ENCODE peak calls at places on chromosomes 5 and 9, in six cellular contexts. T is H1, U is GM12878, E is GM12891, L is HepG2, J is K562. H is an unnamed sample.

GRCh38 chr5:24714757-24715156 is 70.0 kb upstream of the CDH10 start:
- DNase-seq in T (no peak), U (no peak), E (no peak), L (no peak), J (no peak), H (no peak)

GRCh38 chr5:9439651-9440292 is 106.1 kb downstream of the SEMA5A start:
- DNase-seq in T (no peak), U (no peak), E (no peak), L (no peak), J (no peak), H (no peak)

GRCh38 chr5:139451176-139451575 is 11.4 kb downstream of the ECSCR start:
- DNase-seq in T (no peak), U (no peak), E (no peak), L (no peak), J (no peak), H (no peak)

GRCh38 chr5:147507480-147508126 is 2.3 kb downstream of the DPYSL3 start:
- DNase-seq in T (no peak), U (no peak), E (no peak), L (no peak), J (no peak), H (no peak)

GRCh38 chr9:113350937-113351336 is 1.6 kb downstream of the BSPRY start:
- DNase-seq in T (no peak), U (peak; percentile 35), E (no peak), L (no peak), J (no peak), H (no peak)

GRCh38 chr9:91207889-91208651 is 153.6 kb downstream of the AUH start:
- DNase-seq in T (no peak), U (peak; percentile 87), E (no peak), L (peak; percentile 88), J (no peak), H (no peak)

GRCh38 chr9:8800196-8800595 is 1000.6 kb upstream of the DMAC1 start:
- DNase-seq in T (no peak), U (no peak), E (no peak), L (no peak), J (no peak), H (no peak)

GRCh38 chr5:171444582-171444981 is 25.1 kb downstream of the FGF18 start:
- DNase-seq in T (no peak), U (no peak), E (no peak), L (no peak), J (no peak), H (no peak)

GRCh38 chr5:50302815-50303490 is 138.1 kb downstream of the EMB start:
- DNase-seq in T (no peak), U (no peak), E (no peak), L (no peak), J (no peak), H (no peak)

GRCh38 chr5:128736567-128736966 is 198.5 kb upstream of the FBN2 start:
- DNase-seq in T (no peak), U (no peak), E (no peak), L (no peak), J (no peak), H (no peak)

GRCh38 chr9:93730213-93730612 is 153.8 kb downstream of the PHF2 start:
- DNase-seq in T (no peak), U (no peak), E (no peak), L (no peak), J (no peak), H (no peak)

GRCh38 chr5:158883502-158883901 is 216.2 kb downstream of the EBF1 start:
- DNase-seq in T (no peak), U (no peak), E (no peak), L (no peak), J (no peak), H (no peak)

DNA sequence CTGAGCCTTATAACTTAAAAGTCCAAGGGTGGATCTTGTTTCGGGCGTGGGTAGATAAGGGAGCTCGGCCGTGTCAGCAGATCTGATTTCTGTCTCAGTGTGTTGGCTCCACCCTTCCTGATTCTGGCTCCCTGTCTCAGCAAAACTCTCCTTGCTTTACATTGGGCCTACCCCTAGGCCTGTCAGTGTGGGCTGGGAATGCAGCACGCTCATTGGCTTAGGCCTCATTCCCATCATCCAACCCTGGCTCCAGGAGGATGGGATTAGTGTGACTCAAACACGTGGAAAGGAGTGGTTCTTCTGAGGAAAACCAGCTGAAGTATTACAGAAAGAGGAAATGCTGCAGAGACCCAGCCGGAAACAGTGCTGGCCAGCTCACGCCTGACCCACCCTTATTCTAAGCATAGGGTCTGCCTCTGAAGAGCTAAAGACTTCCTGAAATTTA is 59.9 kb downstream of the ZFAND5 start:
- DNase-seq in T (peak; percentile 13), U (no peak), E (no peak), L (peak; percentile 6), J (peak; percentile 9), H (peak; percentile 15)
- TF ChIP-seq POLR2A in T (no peak), U (no peak), E (no peak), L (no peak), J (no peak), H (no peak)

GRCh38 chr9:109314011-109314531 is 6.8 kb downstream of the EPB41L4B start:
- DNase-seq in T (no peak), U (no peak), E (no peak), L (peak; percentile 68), J (no peak), H (no peak)

GRCh38 chr9:109317311-109317978 is 3.4 kb downstream of the EPB41L4B start:
- DNase-seq in T (no peak), U (no peak), E (no peak), L (no peak), J (no peak), H (no peak)

GRCh38 chr9:109317979-109318671 is 2.7 kb downstream of the EPB41L4B start:
- DNase-seq in T (peak; percentile 44), U (no peak), E (no peak), L (no peak), J (no peak), H (no peak)

GRCh38 chr9:109315480-109315879 is 5.4 kb downstream of the EPB41L4B start:
- DNase-seq in T (no peak), U (no peak), E (no peak), L (no peak), J (no peak), H (no peak)

GRCh38 chr9:109315889-109316640 is 4.8 kb downstream of the EPB41L4B start:
- DNase-seq in T (no peak), U (no peak), E (no peak), L (peak; percentile 34), J (no peak), H (no peak)
- TF ChIP-seq TAF1 in T (no peak), U (no peak), E (no peak), L (no peak), J (no peak), H (no peak)

GRCh38 chr5:31232273-31232888 is 38.9 kb downstream of the CDH6 start:
- DNase-seq in T (peak; percentile 2), U (no peak), E (peak; percentile 2), L (peak; percentile 48), J (peak; percentile 52), H (no peak)

GRCh38 chr5:31220968-31221367 is 27.5 kb downstream of the CDH6 start:
- DNase-seq in T (no peak), U (no peak), E (no peak), L (peak; percentile 12), J (no peak), H (no peak)

GRCh38 chr5:31225118-31225517 is 31.6 kb downstream of the CDH6 start:
- DNase-seq in T (no peak), U (no peak), E (no peak), L (no peak), J (no peak), H (no peak)

GRCh38 chr5:31231171-31231570 is 37.7 kb downstream of the CDH6 start:
- DNase-seq in T (no peak), U (no peak), E (no peak), L (no peak), J (no peak), H (no peak)

DNA sequence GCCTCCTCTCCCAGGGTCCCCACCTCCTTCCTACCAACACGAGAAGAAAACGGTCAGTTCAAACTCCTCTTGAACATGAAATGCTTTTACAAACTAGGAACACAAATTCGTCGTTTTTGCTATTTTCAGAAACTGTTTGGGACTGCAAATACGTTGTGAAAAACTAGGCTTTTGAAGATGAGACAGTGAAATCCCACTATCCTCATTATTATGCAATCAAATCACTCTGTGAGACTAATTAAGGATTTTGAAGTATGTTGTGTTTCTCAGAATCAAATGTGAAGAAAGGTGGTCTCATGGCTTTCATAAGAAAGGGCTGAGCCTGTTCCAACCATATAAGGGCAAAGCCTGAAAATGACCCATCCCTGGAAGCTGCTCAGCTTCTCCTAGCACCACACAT is 33.2 kb downstream of the CDH6 start:
- DNase-seq in T (no peak), U (no peak), E (no peak), L (no peak), J (no peak), H (no peak)
- TF ChIP-seq POLR2AphosphoS5 in T (no peak), U (no peak), E (no peak), L (no peak), J (no peak), H (no peak)

DNA sequence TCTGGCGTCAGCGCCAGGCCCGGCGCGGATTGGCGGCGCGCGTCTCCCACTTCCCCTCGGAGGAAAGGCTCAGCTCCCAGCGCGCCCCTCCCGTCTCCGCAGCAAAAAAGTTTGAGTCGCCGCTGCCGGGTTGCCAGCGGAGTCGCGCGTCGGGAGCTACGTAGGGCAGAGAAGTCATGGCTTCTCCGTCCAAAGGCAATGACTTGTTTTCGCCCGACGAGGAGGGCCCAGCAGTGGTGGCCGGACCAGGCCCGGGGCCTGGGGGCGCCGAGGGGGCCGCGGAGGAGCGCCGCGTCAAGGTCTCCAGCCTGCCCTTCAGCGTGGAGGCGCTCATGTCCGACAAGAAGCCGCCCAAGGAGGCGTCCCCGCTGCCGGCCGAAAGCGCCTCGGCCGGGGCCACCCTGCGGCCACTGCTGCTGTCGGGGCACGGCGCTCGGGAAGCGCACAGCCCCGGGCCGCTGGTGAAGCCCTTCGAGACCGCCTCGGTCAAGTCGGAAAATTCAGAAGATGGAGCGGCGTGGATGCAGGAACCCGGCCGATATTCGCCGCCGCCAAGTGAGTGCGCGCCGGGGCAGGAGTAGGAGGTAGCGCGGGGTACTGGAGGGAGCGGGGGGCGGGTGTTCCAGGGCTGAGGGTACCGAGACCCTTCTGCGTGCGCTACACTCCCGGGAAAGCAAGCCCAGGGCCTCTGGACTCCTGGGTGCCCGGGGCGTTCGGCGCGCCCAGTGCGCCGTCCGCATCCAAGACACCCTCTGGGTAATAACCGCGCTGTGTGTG is at the start of gene MSX2:
- DNase-seq in T (no peak), U (no peak), E (no peak), L (no peak), J (peak; percentile 70), H (no peak)
- TF ChIP-seq POLR2A in T (no peak), U (no peak), E (no peak), L (no peak), J (no peak), H (no peak)

GRCh38 chr9:76957258-76957657 is 51.3 kb upstream of the PRUNE2 start:
- DNase-seq in T (no peak), U (no peak), E (no peak), L (no peak), J (no peak), H (no peak)

GRCh38 chr9:76964612-76965011 is 54.8 kb upstream of the FOXB2 start:
- DNase-seq in T (no peak), U (no peak), E (no peak), L (no peak), J (no peak), H (no peak)

DNA sequence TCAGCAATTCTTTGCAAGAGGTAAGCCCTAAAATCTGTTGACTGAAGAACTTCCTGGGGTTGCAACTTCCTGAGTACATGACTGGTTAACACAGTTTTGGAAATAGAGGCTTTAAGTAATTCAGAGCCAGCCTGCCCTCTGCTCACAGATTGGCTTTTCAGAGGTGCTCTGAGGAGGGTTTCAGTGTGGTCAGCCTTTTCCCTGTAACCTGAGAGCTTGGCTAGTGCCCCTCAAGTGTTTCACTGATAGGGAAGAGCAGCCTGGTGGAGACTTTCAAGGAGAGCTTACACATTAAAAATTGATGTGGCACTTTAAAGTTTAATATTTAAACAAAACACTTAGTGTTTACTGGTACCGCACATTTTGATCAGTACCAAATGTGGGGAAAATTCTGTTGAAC is 56.7 kb upstream of the FOXB2 start:
- DNase-seq in T (no peak), U (no peak), E (no peak), L (no peak), J (no peak), H (no peak)
- TF ChIP-seq TAF1 in T (no peak), U (no peak), E (no peak), L (no peak), J (no peak), H (no peak)